ENCODE peak calls at places on chromosomes 13 and 19, in eight cellular contexts. X, C, M, Q, W, J, N and U are unnamed samples.

GRCh38 chr13:67048084-67048792 is 181.9 kb downstream of the PCDH9 start:
- DNase-seq in X (no peak), C (no peak), M (no peak), Q (no peak), W (no peak), J (no peak), N (peak; percentile 1), U (no peak)

GRCh38 chr19:47863514-47863936 is 4.5 kb downstream of the TPRX2 start:
- DNase-seq in X (peak; percentile 62), C (peak; percentile 74), M (peak; percentile 64), Q (peak; percentile 2), W (peak; percentile 86), J (peak; percentile 67), N (peak; percentile 89), U (peak; percentile 69)

GRCh38 chr19:38655148-38655824 is 7.8 kb downstream of the ACTN4 start:
- DNase-seq in X (no peak), C (no peak), M (no peak), Q (no peak), W (no peak), J (no peak), N (peak; percentile 48), U (no peak)

GRCh38 chr13:53691417-53691816 is 662.8 kb downstream of the OLFM4 start:
- DNase-seq in X (no peak), C (no peak), M (no peak), Q (no peak), W (no peak), J (no peak), N (no peak), U (no peak)

GRCh38 chr13:112140366-112140765 is 73.4 kb downstream of the SOX1 start:
- DNase-seq in X (no peak), C (no peak), M (no peak), Q (no peak), W (no peak), J (no peak), N (no peak), U (no peak)

GRCh38 chr13:23354520-23354919 is 79.0 kb downstream of the SACS start:
- DNase-seq in X (no peak), C (no peak), M (no peak), Q (no peak), W (no peak), J (no peak), N (no peak), U (no peak)

GRCh38 chr13:110627351-110627750 is 12.0 kb downstream of the NAXD start:
- DNase-seq in X (no peak), C (no peak), M (no peak), Q (no peak), W (no peak), J (no peak), N (no peak), U (no peak)

GRCh38 chr19:39846678-39847486 is 703 bp upstream of the FBL start:
- DNase-seq in X (no peak), C (no peak), M (no peak), Q (no peak), W (no peak), J (no peak), N (no peak), U (no peak)

GRCh38 chr19:13553880-13554400 is 47.7 kb upstream of the CACNA1A start:
- DNase-seq in X (no peak), C (no peak), M (no peak), Q (no peak), W (no peak), J (no peak), N (no peak), U (no peak)

GRCh38 chr13:29748097-29748496 is 102.3 kb downstream of the UBL3 start:
- DNase-seq in X (no peak), C (no peak), M (no peak), Q (no peak), W (no peak), J (no peak), N (no peak), U (no peak)

GRCh38 chr19:13841339-13842293 is 35.3 kb upstream of the NANOS3 start:
- DNase-seq in X (no peak), C (no peak), M (peak; percentile 46), Q (no peak), W (no peak), J (no peak), N (no peak), U (no peak)

GRCh38 chr13:101474419-101474957 is 22.0 kb downstream of the ITGBL1 start:
- DNase-seq in X (no peak), C (no peak), M (no peak), Q (no peak), W (no peak), J (peak; percentile 79), N (no peak), U (peak; percentile 77)

GRCh38 chr19:40601061-40601973 is at the start of gene LTBP4:
- DNase-seq in X (no peak), C (no peak), M (peak; percentile 44), Q (no peak), W (peak; percentile 91), J (no peak), N (no peak), U (no peak)

GRCh38 chr13:43021926-43022670 is 1.3 kb upstream of the DNAJC15 start:
- DNase-seq in X (no peak), C (no peak), M (no peak), Q (no peak), W (no peak), J (no peak), N (no peak), U (no peak)

GRCh38 chr19:3760871-3761361 is 576 bp downstream of the APBA3 start:
- DNase-seq in X (no peak), C (no peak), M (no peak), Q (no peak), W (no peak), J (no peak), N (no peak), U (peak; percentile 17)

GRCh38 chr19:29442094-29442493 is 83.7 kb upstream of the VSTM2B start:
- DNase-seq in X (no peak), C (no peak), M (no peak), Q (no peak), W (no peak), J (no peak), N (no peak), U (no peak)

GRCh38 chr19:7194566-7194965 is 99.6 kb downstream of the INSR start:
- DNase-seq in X (no peak), C (no peak), M (no peak), Q (no peak), W (no peak), J (no peak), N (no peak), U (no peak)

GRCh38 chr13:102800145-102801041 is 1.5 kb downstream of the BIVM start:
- DNase-seq in X (peak; percentile 81), C (peak; percentile 67), M (peak; percentile 81), Q (peak; percentile 16), W (peak; percentile 84), J (peak; percentile 76), N (peak; percentile 91), U (peak; percentile 74)

GRCh38 chr13:62431852-62432251 is 1016.2 kb upstream of the PCDH20 start:
- DNase-seq in X (no peak), C (no peak), M (no peak), Q (no peak), W (no peak), J (no peak), N (no peak), U (no peak)

GRCh38 chr13:34340534-34340933 is 522.6 kb downstream of the RFC3 start:
- DNase-seq in X (no peak), C (no peak), M (no peak), Q (no peak), W (no peak), J (no peak), N (no peak), U (no peak)

GRCh38 chr13:40102854-40103253 is 447.4 kb downstream of the COG6 start:
- DNase-seq in X (no peak), C (peak; percentile 18), M (no peak), Q (no peak), W (peak; percentile 40), J (no peak), N (peak; percentile 22), U (no peak)

GRCh38 chr19:46932346-46932745 is 71.5 kb downstream of the ARHGAP35 start:
- DNase-seq in X (no peak), C (no peak), M (no peak), Q (no peak), W (no peak), J (no peak), N (no peak), U (no peak)

GRCh38 chr19:57903298-57904174 is 12.9 kb downstream of the ZNF417 start:
- DNase-seq in X (no peak), C (no peak), M (no peak), Q (no peak), W (no peak), J (peak; percentile 18), N (no peak), U (peak; percentile 58)

GRCh38 chr13:30158774-30159445 is 148.4 kb downstream of the KATNAL1 start:
- DNase-seq in X (no peak), C (no peak), M (no peak), Q (no peak), W (no peak), J (no peak), N (no peak), U (peak; percentile 34)

GRCh38 chr13:102152790-102153189 is 249.1 kb downstream of the FGF14 start:
- DNase-seq in X (no peak), C (no peak), M (no peak), Q (no peak), W (no peak), J (no peak), N (no peak), U (no peak)